ENCODE peak calls at places on chromosomes 4 and X, in seven cellular contexts. Y is WERI-Rb-1; P is GM23248; W is T-helper 17 cell; E is neural progenitor cell; L is tibial nerve; J is CD4-positive, alpha-beta T cell. D is an unnamed sample. For H3K9me3, the result is how much of the 10 kb centered on the place peaks cover.

GRCh38 chrX:68175569-68175968 is 257.7 kb downstream of the OPHN1 start:
- DNase-seq in Y (no peak), P (peak), W (no peak), E (no peak), L (no peak), J (no peak), D (no peak)

GRCh38 chrX:102832661-102833060 is 104.4 kb upstream of the RAB40AL start:
- DNase-seq in Y (no peak), P (peak), W (no peak), E (peak), L (no peak), J (no peak), D (no peak)

GRCh38 chrX:119647552-119648420 is 41.6 kb upstream of the NKRF start:
- DNase-seq in Y (no peak), P (no peak), W (peak), E (no peak), L (no peak), J (peak), D (no peak)

GRCh38 chr4:10336471-10336870 is 120.8 kb downstream of the ZNF518B start:
- DNase-seq in Y (no peak), P (peak), W (no peak), E (no peak), L (no peak), J (no peak), D (no peak)

GRCh38 chr4:55303818-55304217 is 42.2 kb upstream of the SRD5A3 start:
- DNase-seq in Y (no peak), P (peak), W (no peak), E (no peak), L (no peak), J (no peak), D (no peak)

GRCh38 chr4:68831642-68832041 is 15.8 kb downstream of the UGT2B10 start:
- DNase-seq in Y (no peak), P (no peak), W (no peak), E (no peak), L (no peak), J (no peak), D (no peak)

GRCh38 chr4:148648599-148648998 is 206.4 kb upstream of the NR3C2 start:
- DNase-seq in Y (no peak), P (no peak), W (no peak), E (no peak), L (no peak), J (no peak), D (no peak)

GRCh38 chr4:139484861-139485311 is 31.0 kb downstream of the RAB33B start:
- DNase-seq in Y (no peak), P (no peak), W (no peak), E (no peak), L (no peak), J (no peak), D (no peak)

GRCh38 chrX:43618376-43619205 is 37.5 kb upstream of the MAOA start:
- DNase-seq in Y (no peak), P (no peak), W (no peak), E (peak), L (no peak), J (no peak), D (peak)

GRCh38 chr4:145912391-145912790 is 26.2 kb downstream of the ZNF827 start:
- DNase-seq in Y (no peak), P (peak), W (no peak), E (no peak), L (no peak), J (no peak), D (no peak)

GRCh38 chr4:120348521-120348920 is 281.9 kb upstream of the MAD2L1 start:
- DNase-seq in Y (no peak), P (peak), W (no peak), E (no peak), L (no peak), J (no peak), D (no peak)

GRCh38 chr4:144399927-144400326 is 246.0 kb upstream of the HHIP start:
- DNase-seq in Y (no peak), P (peak), W (no peak), E (no peak), L (peak), J (no peak), D (no peak)

GRCh38 chr4:74378573-74378972 is 13.6 kb downstream of the EREG start:
- DNase-seq in Y (no peak), P (peak), W (no peak), E (no peak), L (no peak), J (no peak), D (no peak)

GRCh38 chrX:17967888-17968287 is 106.8 kb upstream of the RAI2 start:
- DNase-seq in Y (no peak), P (no peak), W (no peak), E (peak), L (no peak), J (no peak), D (no peak)

GRCh38 chr4:138861130-138861529 is 154.5 kb upstream of the NOCT start:
- DNase-seq in Y (no peak), P (peak), W (no peak), E (no peak), L (no peak), J (no peak), D (no peak)

GRCh38 chr4:159444668-159445067 is 341.8 kb downstream of the RAPGEF2 start:
- DNase-seq in Y (no peak), P (peak), W (no peak), E (no peak), L (no peak), J (no peak), D (no peak)

GRCh38 chrX:104659037-104659744 is 93.2 kb downstream of the IL1RAPL2 start:
- DNase-seq in Y (no peak), P (no peak), W (no peak), E (no peak), L (no peak), J (no peak), D (no peak)

DNA sequence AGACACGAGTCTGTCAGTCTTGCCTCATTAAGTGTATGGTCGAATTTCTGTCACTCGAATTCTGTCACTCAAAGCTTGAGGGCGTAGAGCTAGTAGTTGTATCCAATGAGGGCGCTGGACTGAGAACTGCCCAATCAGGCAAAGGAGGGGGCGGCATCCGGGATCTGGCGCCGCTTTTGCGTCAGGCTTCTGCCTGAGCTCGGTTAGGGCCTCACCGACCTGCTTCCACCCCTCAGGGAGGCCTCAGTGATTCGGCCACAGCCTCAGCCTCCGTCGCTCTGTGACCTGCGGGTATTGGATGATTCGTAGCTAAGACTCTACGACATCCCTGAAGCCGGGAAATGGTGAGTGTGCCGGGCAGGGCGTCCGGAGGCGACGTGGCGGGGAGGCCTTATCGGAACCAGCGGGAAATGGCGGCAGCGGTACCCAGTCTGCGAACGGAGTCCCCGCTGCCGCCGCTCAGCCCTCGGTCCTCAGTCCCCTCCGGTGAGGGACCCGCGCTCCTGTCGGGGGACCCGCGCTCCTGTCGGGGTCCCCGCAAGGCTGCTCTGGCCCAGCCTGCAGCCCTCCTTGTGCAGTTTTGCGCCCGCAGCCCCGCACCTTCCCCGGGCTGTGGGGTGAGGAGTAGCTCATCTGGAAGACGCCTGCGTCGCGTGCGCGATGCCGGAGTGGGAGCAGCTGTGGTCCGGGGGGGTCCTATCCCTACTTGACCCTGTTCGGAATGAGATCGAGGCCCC is 88.3 kb downstream of the ZNF718 start:
- DNase-seq in Y (peak), P (peak), W (no peak), E (peak), L (peak), J (no peak), D (no peak)
- H3K9me3 ChIP-seq in Y (under half), P (under half), W (under half), E (under half), L (under half), J (half or more), D (under half)

GRCh38 chrX:459611-460010 is 72.9 kb upstream of the PPP2R3B start:
- DNase-seq in Y (no peak), P (no peak), W (no peak), E (no peak), L (no peak), J (no peak), D (no peak)

GRCh38 chrX:460823-461640 is 74.3 kb upstream of the PPP2R3B start:
- DNase-seq in Y (no peak), P (no peak), W (no peak), E (no peak), L (no peak), J (no peak), D (no peak)

GRCh38 chrX:460116-460515 is 73.4 kb upstream of the PPP2R3B start:
- DNase-seq in Y (no peak), P (no peak), W (no peak), E (no peak), L (no peak), J (no peak), D (no peak)

GRCh38 chrX:456925-457768 is 70.4 kb upstream of the PPP2R3B start:
- DNase-seq in Y (no peak), P (no peak), W (no peak), E (no peak), L (no peak), J (no peak), D (no peak)

GRCh38 chrX:458631-459061 is 71.9 kb upstream of the PPP2R3B start:
- DNase-seq in Y (no peak), P (no peak), W (no peak), E (no peak), L (no peak), J (no peak), D (no peak)
- H3K9me3 ChIP-seq in Y (under half), P (under half), W (under half), E (under half), L (under half), J (under half), D (under half)

DNA sequence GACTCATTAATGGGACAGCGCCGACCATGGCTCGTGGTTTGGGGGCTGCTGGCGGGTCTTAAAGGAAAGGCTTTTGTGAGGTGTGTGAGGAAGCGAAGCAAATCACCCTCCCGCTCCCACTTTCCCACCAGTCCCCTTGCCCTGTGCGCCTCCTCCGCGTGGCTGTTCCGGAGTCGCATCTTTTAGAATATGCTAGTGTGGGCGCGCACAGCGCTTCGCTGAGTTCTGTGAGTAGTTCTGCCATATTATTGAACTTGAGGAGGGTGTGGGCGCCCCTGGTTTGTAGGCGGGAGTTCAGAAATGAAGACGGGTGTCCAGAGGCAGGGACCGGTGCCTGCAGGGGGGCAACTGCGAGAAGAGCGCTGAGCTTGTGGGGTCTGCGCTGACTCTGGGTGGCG is 49.1 kb downstream of the ZNF141 start:
- DNase-seq in Y (no peak), P (no peak), W (no peak), E (no peak), L (no peak), J (no peak), D (no peak)
- H3K9me3 ChIP-seq in Y (half or more), P (under half), W (under half), E (under half), L (under half), J (half or more), D (under half)

DNA sequence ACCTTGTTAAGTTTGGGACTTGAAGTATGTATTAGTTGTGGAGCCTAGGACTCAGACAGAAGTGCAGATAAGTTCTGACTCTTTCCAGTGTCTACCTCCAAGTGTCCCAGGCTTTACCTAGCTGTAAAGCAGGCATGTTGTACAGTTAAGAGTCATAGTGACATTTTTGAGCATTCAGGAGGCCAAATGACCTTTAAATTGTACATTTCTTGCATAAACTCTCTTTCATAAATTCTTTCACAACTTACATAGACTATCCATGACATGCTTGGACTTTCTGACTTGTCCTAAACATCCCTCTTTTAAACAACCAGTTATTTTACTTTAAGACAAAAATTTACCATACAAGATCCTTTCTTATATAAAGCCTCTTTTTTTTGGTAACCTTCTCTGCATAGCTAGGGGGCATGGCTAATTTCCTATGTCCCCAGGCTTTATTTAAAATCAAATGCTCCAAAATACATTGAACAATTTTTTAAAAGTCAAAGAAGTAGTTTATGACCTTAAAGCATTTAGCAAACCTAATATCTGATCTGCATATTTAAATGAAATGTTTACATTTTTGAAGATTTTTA is 40.1 kb upstream of the UGT8 start:
- DNase-seq in Y (no peak), P (no peak), W (no peak), E (peak), L (no peak), J (no peak), D (no peak)
- H3K9me3 ChIP-seq in Y (under half), P (under half), W (under half), E (under half), L (under half), J (under half), D (under half)

GRCh38 chr4:4791299-4791798 is 68.1 kb upstream of the MSX1 start:
- DNase-seq in Y (no peak), P (peak), W (no peak), E (peak), L (no peak), J (no peak), D (no peak)

GRCh38 chr4:4788573-4788972 is 70.9 kb upstream of the MSX1 start:
- DNase-seq in Y (no peak), P (no peak), W (no peak), E (no peak), L (no peak), J (no peak), D (no peak)

GRCh38 chr4:4792516-4792915 is 66.9 kb upstream of the MSX1 start:
- DNase-seq in Y (no peak), P (peak), W (no peak), E (no peak), L (no peak), J (no peak), D (no peak)

GRCh38 chr4:4787421-4787820 is 72.0 kb upstream of the MSX1 start:
- DNase-seq in Y (no peak), P (no peak), W (no peak), E (no peak), L (no peak), J (no peak), D (no peak)

GRCh38 chr4:4789462-4789861 is 70.0 kb upstream of the MSX1 start:
- DNase-seq in Y (no peak), P (no peak), W (no peak), E (no peak), L (no peak), J (no peak), D (no peak)
- H3K9me3 ChIP-seq in Y (under half), P (under half), W (under half), E (under half), L (under half), J (under half), D (under half)

GRCh38 chr4:156495109-156495508 is 476.5 kb downstream of the PDGFC start:
- DNase-seq in Y (no peak), P (peak), W (no peak), E (no peak), L (no peak), J (no peak), D (no peak)

GRCh38 chr4:156495836-156496235 is 475.8 kb downstream of the PDGFC start:
- DNase-seq in Y (no peak), P (no peak), W (no peak), E (no peak), L (no peak), J (no peak), D (no peak)

GRCh38 chr4:156497486-156497885 is 474.1 kb downstream of the PDGFC start:
- DNase-seq in Y (peak), P (no peak), W (no peak), E (no peak), L (no peak), J (no peak), D (no peak)

GRCh38 chr4:156493858-156494257 is 477.7 kb downstream of the PDGFC start:
- DNase-seq in Y (no peak), P (peak), W (no peak), E (no peak), L (no peak), J (no peak), D (no peak)

GRCh38 chr4:156496797-156497196 is 474.8 kb downstream of the PDGFC start:
- DNase-seq in Y (no peak), P (peak), W (no peak), E (no peak), L (no peak), J (no peak), D (no peak)
- H3K9me3 ChIP-seq in Y (under half), P (under half), W (under half), E (under half), L (under half), J (under half), D (under half)

GRCh38 chr4:28278676-28279075 is 1418.0 kb downstream of the STIM2 start:
- DNase-seq in Y (no peak), P (no peak), W (no peak), E (no peak), L (no peak), J (no peak), D (no peak)
- H3K9me3 ChIP-seq in Y (under half), P (under half), W (under half), E (under half), L (under half), J (under half), D (under half)

DNA sequence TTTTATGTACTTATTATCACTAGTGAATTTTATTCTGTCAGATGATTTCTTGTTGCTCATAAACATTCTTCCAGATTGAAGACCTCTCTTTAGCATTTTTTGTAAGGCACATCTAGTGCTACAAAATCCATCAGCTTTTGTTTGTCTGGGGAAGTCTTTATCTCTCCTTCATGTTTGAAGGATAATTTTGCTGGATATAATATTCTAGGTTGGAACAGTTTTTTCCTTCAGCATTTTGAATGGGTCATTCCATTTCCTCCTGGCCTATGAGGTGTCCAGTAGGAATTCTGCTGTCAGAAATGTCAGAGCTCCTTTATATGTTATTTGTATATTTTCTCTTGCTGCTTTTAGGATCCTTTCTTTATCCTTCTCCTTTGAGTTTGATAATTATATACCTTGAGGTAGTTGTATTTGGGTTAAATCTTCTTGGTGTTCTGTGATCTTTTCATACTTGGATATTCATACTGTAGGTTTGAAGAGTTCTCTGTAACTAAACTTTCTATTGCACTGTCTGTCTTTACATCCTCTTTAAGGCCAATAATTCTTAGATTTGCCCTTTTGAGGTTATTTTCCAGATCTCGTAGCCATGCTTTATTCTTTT is 58.3 kb downstream of the PTPN13 start:
- DNase-seq in Y (no peak), P (no peak), W (no peak), E (no peak), L (no peak), J (no peak), D (no peak)
- H3K9me3 ChIP-seq in Y (under half), P (under half), W (under half), E (half or more), L (under half), J (under half), D (under half)

GRCh38 chr4:24921491-24921890 is 8.6 kb upstream of the CCDC149 start:
- DNase-seq in Y (no peak), P (no peak), W (no peak), E (no peak), L (no peak), J (no peak), D (no peak)
- H3K9me3 ChIP-seq in Y (under half), P (under half), W (under half), E (under half), L (under half), J (under half), D (under half)